ENCODE peak calls at places on chromosome 11, in four cellular contexts. Y is neuronal stem cell, Z is IMR-90, A is H1. P is an unnamed sample. For H3K9me3, the result is how much of the 10 kb centered on the place peaks cover.

GRCh38 chr11:8365542-8365941 is 101.9 kb upstream of the LMO1 start:
- DNase-seq in Y (no peak), Z (no peak), A (peak), P (peak)

GRCh38 chr11:63508745-63509144 is 2.9 kb downstream of the LGALS12 start:
- DNase-seq in Y (no peak), Z (no peak), A (no peak), P (no peak)

GRCh38 chr11:28756977-28757376 is 648.8 kb downstream of the METTL15 start:
- DNase-seq in Y (no peak), Z (peak), A (no peak), P (no peak)

GRCh38 chr11:111441443-111441842 is 62.4 kb upstream of the POU2AF1 start:
- DNase-seq in Y (no peak), Z (peak), A (no peak), P (no peak)

GRCh38 chr11:107566569-107566968 is 1.0 kb upstream of the ALKBH8 start:
- DNase-seq in Y (no peak), Z (no peak), A (no peak), P (no peak)

GRCh38 chr11:123351375-123351774 is 78.7 kb upstream of the GRAMD1B start:
- DNase-seq in Y (no peak), Z (no peak), A (peak), P (peak)

GRCh38 chr11:34437224-34437879 is 1.4 kb upstream of the CAT start:
- DNase-seq in Y (no peak), Z (no peak), A (no peak), P (no peak)

GRCh38 chr11:68961245-68961644 is 19.5 kb downstream of the MRGPRD start:
- DNase-seq in Y (no peak), Z (no peak), A (no peak), P (no peak)

GRCh38 chr11:131042711-131043110 is 126.4 kb upstream of the SNX19 start:
- DNase-seq in Y (no peak), Z (no peak), A (no peak), P (no peak)
- H3K9me3 ChIP-seq in Y (under half), Z (under half), A (under half), P (under half)

DNA sequence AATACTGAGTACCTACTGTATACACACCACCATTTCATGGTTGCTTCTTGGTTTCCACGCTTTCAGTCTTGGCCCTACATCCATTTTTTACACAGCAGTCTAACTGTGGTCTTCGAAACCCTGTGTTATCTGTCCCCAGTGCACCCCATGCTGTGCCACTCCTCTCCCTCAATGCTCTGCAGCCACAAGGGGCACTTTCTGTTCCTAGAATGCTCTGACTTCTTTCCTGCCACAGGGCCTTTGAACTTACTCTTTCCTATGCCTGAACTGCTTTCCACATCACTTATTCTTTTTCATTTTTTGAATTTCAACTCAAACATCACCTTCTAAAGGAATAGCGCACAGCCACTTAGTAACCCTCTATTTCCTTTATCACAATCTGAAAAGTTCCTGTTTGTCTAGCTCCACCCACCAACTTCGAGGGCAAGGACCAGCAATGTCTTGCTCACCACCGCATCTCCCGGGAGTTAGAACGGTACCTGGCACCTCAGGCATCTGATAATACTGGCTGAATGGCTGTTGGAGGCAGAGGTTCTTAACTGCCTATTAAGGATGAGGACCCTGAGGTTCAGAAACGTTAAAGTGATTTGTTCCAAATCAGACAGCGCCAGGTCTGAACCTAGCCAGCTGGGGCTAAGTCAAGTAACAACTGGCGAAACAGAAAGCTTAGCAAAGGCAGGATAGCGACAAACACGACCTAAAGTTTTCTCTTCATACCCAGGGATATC is 568 bp downstream of the ALG8 start:
- DNase-seq in Y (peak), Z (peak), A (no peak), P (no peak)
- H2BK120ac ChIP-seq in Y (no peak), Z (peak), A (peak), P (no peak)

DNA sequence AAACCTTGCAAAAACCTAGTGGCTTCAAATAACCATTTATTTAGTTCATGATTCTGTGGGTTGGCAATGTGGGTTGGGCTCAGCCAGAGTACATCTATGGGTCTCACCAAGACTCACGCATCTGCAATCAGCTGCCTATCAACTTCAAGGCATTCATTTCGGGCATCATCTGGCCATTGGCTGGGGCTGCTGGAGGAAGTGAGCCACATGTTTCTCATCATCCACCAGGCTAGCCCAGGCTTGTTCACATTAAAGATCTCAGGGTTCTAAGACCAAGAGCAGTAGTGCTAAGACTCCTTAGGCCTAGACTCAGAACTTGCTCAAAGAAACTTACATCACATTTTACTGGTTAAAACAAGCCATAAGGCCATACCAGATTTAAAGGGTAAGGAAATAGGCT is 478.9 kb upstream of the ARHGAP42 start:
- DNase-seq in Y (no peak), Z (no peak), A (no peak), P (no peak)
- H3K9me3 ChIP-seq in Y (under half), Z (under half), A (under half), P (under half)

GRCh38 chr11:125588505-125588904 is 4.1 kb upstream of the STT3A start:
- DNase-seq in Y (no peak), Z (peak), A (no peak), P (no peak)

GRCh38 chr11:125594958-125595357 is 2.3 kb downstream of the STT3A start:
- DNase-seq in Y (no peak), Z (no peak), A (no peak), P (no peak)

GRCh38 chr11:125591659-125592304 is 870 bp upstream of the STT3A start:
- DNase-seq in Y (no peak), Z (peak), A (no peak), P (peak)

GRCh38 chr11:125593113-125593761 is 585 bp downstream of the STT3A start:
- DNase-seq in Y (no peak), Z (peak), A (no peak), P (no peak)

GRCh38 chr11:125592305-125593112 is at the start of gene STT3A:
- DNase-seq in Y (peak), Z (peak), A (peak), P (peak)
- H2BK120ac ChIP-seq in Y (no peak), Z (peak), A (no peak), P (no peak)

GRCh38 chr11:54944211-54944610 is 237.6 kb downstream of the OR4A5 start:
- DNase-seq in Y (no peak), Z (no peak), A (no peak), P (no peak)
- H3K9me3 ChIP-seq in Y (under half), Z (under half), A (half or more), P (half or more)